ENCODE peak calls at places on chromosomes 7 and 10, in four cellular contexts. T is Panc1, B is body of pancreas, G is heart left ventricle. N is an unnamed sample.
A peak's percentile ranks its signal among the peaks of the same experiment; 100 is the strongest.

GRCh38 chr10:74912674-74913073 is 86.3 kb downstream of the KAT6B start:
- DNase-seq in T (no peak), G (no peak), B (no peak), N (no peak)

GRCh38 chr10:98062424-98062823 is 32.0 kb upstream of the CRTAC1 start:
- DNase-seq in B (no peak), G (no peak), T (no peak), N (no peak)

GRCh38 chr7:6636741-6637543 is at the start of gene ZNF316:
- DNase-seq in B (peak; percentile 65), G (peak; percentile 72), T (no peak), N (peak; percentile 80)

GRCh38 chr10:89465196-89465595 is 50.8 kb downstream of the IFIT5 start:
- DNase-seq in G (no peak), B (no peak), T (no peak), N (no peak)

GRCh38 chr7:73918926-73919693 is 58.2 kb downstream of the TMEM270 start:
- DNase-seq in G (no peak), T (no peak), B (no peak), N (no peak)

GRCh38 chr10:116826803-116827202 is 22.5 kb upstream of the ENO4 start:
- DNase-seq in B (no peak), T (no peak), G (no peak), N (no peak)

GRCh38 chr10:119270893-119271361 is 63.6 kb downstream of the GRK5 start:
- DNase-seq in G (peak; percentile 90), T (no peak), B (peak; percentile 73), N (peak; percentile 86)

GRCh38 chr7:126378642-126379041 is 874.1 kb downstream of the GRM8 start:
- DNase-seq in B (no peak), G (no peak), T (no peak), N (no peak)

GRCh38 chr7:22142593-22142992 is 196.9 kb upstream of the CDCA7L start:
- DNase-seq in G (no peak), B (no peak), T (no peak), N (no peak)

GRCh38 chr10:44989621-44990301 is 11.0 kb upstream of the ZNF22 start:
- DNase-seq in T (no peak), B (no peak), G (no peak), N (no peak)
- H3K4me1 ChIP-seq in T (peaks cover 5% of the 10 kb centered on the region), B (peaks cover 81% of the 10 kb centered on the region), G (peaks cover 72% of the 10 kb centered on the region), N (peaks cover 4% of the 10 kb centered on the region)

GRCh38 chr7:50310361-50310760 is 5.8 kb downstream of the IKZF1 start:
- DNase-seq in B (no peak), T (no peak), G (no peak), N (no peak)
- H3K4me3 ChIP-seq in B (no peak overlapping the region), T (no peak overlapping the region), G (no peak overlapping the region), N (no peak overlapping the region)

GRCh38 chr7:113062499-113062898 is 24.1 kb downstream of the GPR85 start:
- DNase-seq in B (no peak), G (no peak), T (no peak), N (no peak)
- H3K4me1 ChIP-seq in B (no peaks in the 10 kb centered on the region), G (no peaks in the 10 kb centered on the region), T (no peaks in the 10 kb centered on the region), N (no peaks in the 10 kb centered on the region)

DNA sequence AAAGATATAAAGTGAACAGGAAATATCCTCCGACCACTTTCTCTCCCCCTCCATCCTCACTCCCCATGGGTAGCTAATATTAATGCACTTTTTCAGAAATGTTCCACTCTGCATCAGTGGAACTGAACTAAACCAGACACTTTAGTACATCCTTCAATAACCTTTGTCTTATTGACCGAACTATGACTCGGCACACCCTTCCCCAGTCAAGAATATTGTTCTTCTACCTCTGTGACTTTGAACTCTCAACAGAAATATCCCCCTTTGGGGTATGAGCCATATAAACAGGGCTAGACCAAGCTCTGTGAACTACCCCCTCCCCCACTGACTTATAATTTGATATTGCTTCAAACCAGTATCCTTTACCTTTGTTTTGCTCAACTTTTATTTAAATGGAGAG is 57.9 kb upstream of the CAPZA2 start:
- DNase-seq in B (no peak), T (no peak), G (no peak), N (no peak)
- H3K4me3 ChIP-seq in B (no peak overlapping the region), T (no peak overlapping the region), G (no peak overlapping the region), N (no peak overlapping the region)

GRCh38 chr7:111954056-111954455 is 252.1 kb downstream of the DOCK4 start:
- DNase-seq in B (no peak), G (no peak), T (no peak), N (no peak)
- H3K4me1 ChIP-seq in B (no peaks in the 10 kb centered on the region), G (peaks cover 20% of the 10 kb centered on the region), T (no peaks in the 10 kb centered on the region), N (no peaks in the 10 kb centered on the region)

DNA sequence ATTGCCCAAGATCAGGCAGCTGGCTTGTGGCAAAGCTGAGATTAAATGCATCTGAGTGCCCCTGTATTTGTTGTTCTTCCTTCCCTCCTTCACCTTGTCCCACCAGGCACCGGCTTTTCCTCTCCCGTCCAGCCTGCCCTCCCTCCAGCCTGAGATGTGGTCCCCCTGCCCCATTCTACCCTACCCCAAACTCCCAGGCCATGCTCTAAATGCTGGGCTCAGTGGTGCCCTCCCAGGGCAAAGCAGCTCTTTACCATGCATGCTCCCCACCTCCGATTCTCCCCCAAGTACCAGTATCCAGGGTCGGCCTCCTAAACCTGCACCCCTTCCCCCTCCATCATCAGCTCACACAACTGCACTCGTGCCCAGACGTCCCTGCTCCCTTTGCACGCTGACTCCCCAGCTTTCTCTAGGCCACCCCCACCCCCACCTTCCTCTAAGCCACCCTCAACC is 36.5 kb downstream of the CALML5 start:
- DNase-seq in G (no peak), T (no peak), B (no peak), N (no peak)
- H3K4me3 ChIP-seq in G (no peak overlapping the region), T (no peak overlapping the region), B (no peak overlapping the region), N (no peak overlapping the region)

DNA sequence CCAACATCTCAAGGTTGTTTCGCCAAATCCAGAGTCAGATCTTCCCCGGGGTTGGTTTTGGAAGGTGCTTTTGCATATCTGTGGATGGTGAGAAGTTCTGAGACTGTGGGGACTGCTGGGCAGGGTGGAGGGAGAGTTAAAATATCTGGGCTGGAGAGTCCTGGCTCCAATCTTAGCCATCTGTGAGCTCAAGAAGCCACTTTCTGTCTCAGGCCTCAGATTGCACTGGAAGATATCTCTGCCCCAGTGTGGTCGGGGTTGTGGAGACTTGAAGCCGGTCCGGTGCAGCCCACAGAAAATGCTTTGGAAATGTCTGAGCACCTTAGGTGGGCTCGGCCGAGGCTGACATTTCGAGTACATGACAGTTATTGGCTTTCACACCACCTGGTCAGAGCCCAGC is 72.2 kb upstream of the SFMBT2 start:
- DNase-seq in B (no peak), G (no peak), T (no peak), N (no peak)
- H3K4me1 ChIP-seq in B (no peaks in the 10 kb centered on the region), G (no peaks in the 10 kb centered on the region), T (no peaks in the 10 kb centered on the region), N (no peaks in the 10 kb centered on the region)

DNA sequence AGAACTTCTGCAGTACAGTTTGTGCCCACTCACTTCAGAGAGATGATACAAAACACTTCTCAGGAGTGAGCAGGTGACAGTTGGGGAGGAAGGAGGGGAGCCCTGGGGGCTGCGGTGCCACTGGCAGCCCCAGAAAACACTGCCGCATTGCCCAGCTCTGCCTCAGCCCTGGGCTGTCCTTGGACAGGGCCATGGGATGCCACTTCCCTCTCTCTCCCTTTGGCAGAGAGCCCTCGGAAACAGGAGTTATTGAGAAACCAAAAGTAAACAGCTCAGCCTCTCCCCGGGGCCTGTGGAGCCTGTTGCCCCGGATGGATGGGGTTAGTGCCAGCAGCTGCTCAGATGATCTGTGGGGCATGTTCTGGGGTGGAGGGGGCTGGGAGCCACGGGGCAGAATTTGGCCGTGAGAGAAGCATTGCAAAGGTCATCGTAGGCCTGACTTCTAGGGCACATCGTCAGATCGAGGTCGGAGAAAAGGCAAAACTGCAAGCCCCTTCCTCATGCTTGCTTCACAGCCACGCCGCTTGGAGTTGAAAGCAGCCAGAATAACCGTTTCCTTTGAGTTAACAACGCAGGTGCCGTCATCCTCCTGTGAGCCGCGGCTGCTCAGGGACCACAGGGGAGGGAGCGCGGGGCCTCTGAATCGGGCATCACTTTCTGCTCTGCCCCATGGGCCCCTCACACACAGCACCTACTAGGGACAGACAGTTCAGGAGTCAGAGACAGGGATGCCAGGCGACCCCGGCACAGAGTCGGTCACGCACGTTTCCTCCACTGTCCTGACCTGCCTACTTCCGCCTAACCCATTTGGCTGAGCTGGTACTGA is 256.4 kb downstream of the CAMK1D start:
- DNase-seq in T (no peak), G (peak; percentile 79), B (peak; percentile 94), N (no peak)
- H3K4me3 ChIP-seq in T (peak overlapping the region; percentile 42), G (no peak overlapping the region), B (no peak overlapping the region), N (no peak overlapping the region)

GRCh38 chr7:120718361-120718760 is 139.6 kb downstream of the TSPAN12 start:
- DNase-seq in B (no peak), G (no peak), T (no peak), N (no peak)
- H3K4me1 ChIP-seq in B (no peaks in the 10 kb centered on the region), G (no peaks in the 10 kb centered on the region), T (no peaks in the 10 kb centered on the region), N (no peaks in the 10 kb centered on the region)

GRCh38 chr10:94111367-94111766 is 117.6 kb downstream of the PLCE1 start:
- DNase-seq in T (no peak), B (no peak), G (no peak), N (no peak)
- H3K4me3 ChIP-seq in T (no peak overlapping the region), B (no peak overlapping the region), G (no peak overlapping the region), N (no peak overlapping the region)